ENCODE peak calls at places on chromosomes 5 and 9, in seven cellular contexts. T is Calu3, G is heart right ventricle, A is IMR-90, I is heart left ventricle, M is psoas muscle, C is GM23338. F is an unnamed sample.

GRCh38 chr5:143077453-143078103 is 307.4 kb downstream of the ARHGAP26 start:
- DNase-seq in I (no peak), T (no peak), A (no peak), M (no peak), G (no peak), C (no peak), F (no peak)

GRCh38 chr9:63817622-63818518 is 1467.1 kb downstream of the FOXD4L5 start:
- DNase-seq in I (peak), M (peak), T (peak), C (peak), A (peak), G (peak), F (peak)

GRCh38 chr5:56415356-56415765 is 182.2 kb upstream of the ANKRD55 start:
- DNase-seq in T (peak), C (no peak), G (no peak), A (peak), M (peak), I (peak), F (no peak)

GRCh38 chr9:128551652-128552152 is 685 bp upstream of the SPTAN1 start:
- DNase-seq in C (no peak), A (no peak), G (no peak), M (no peak), T (no peak), I (no peak), F (no peak)

GRCh38 chr5:180136661-180137381 is 65.3 kb upstream of the RNF130 start:
- DNase-seq in I (no peak), G (no peak), M (peak), C (no peak), A (no peak), T (no peak), F (peak)

GRCh38 chr5:168047043-168047668 is 244.3 kb upstream of the WWC1 start:
- DNase-seq in A (peak), C (peak), G (no peak), T (peak), M (no peak), I (no peak), F (peak)

GRCh38 chr5:67004730-67005350 is 191.8 kb downstream of the CD180 start:
- DNase-seq in C (peak), I (peak), G (no peak), T (no peak), A (no peak), M (no peak), F (no peak)

GRCh38 chr5:94830520-94830919 is 212.1 kb downstream of the SLF1 start:
- DNase-seq in G (no peak), T (no peak), M (no peak), A (no peak), C (peak), I (no peak), F (no peak)

GRCh38 chr9:101977614-101978210 is 239.3 kb upstream of the GRIN3A start:
- DNase-seq in G (no peak), I (no peak), A (peak), C (peak), M (no peak), T (no peak), F (no peak)

GRCh38 chr9:2601785-2602378 is 19.7 kb upstream of the VLDLR start:
- DNase-seq in I (no peak), C (no peak), M (no peak), A (no peak), T (no peak), G (no peak), F (no peak)

GRCh38 chr9:2597483-2597882 is 24.1 kb upstream of the VLDLR start:
- DNase-seq in C (no peak), M (no peak), A (peak), T (no peak), G (no peak), I (no peak), F (no peak)

GRCh38 chr9:2599896-2600295 is 21.7 kb upstream of the VLDLR start:
- DNase-seq in C (no peak), A (peak), G (no peak), M (no peak), T (no peak), I (no peak), F (no peak)

GRCh38 chr9:2602704-2603116 is 18.9 kb upstream of the VLDLR start:
- DNase-seq in I (no peak), C (no peak), T (no peak), A (peak), G (no peak), M (no peak), F (no peak)

GRCh38 chr9:2600307-2600706 is 21.3 kb upstream of the VLDLR start:
- DNase-seq in G (no peak), A (no peak), I (no peak), T (no peak), M (no peak), C (no peak), F (no peak)
- TF ChIP-seq CTCF in G (peak), A (no peak), I (peak), T (no peak), M (no peak), C (peak), F (no peak)

DNA sequence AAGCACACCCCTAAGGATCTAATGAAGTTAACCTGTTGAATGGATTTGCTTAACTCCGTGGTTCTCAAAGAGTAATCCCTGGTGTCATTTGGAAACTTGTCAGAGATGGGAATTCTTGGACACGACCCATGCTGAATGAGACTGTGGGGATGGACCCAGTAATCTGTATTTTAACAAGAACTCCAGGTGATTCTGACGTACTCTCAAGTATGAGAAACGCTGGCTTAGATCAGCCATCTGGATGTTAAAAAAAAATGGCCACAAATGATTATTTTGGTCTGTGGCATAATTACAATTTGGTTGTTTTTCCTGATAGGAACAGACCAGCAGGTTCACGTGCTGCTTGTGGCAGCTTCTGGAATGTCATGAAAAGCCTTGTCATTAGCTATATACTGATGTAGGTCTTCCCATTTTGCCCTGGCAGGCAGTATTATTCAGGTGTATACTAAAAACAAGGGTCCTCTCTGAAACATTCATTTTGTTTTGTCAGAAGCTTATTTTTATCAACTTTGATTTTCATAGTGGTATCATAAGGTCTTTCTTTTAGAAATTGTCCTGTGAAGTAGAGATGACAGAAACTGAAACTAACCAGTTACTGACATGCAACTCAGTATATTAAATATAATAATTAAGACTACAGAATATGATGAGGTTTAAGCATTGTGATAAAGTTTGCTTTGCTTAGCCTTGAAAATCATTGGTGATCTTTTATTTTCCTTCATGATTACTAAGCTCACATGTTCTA is 15.4 kb downstream of the CPEB4 start:
- DNase-seq in T (no peak), G (no peak), C (no peak), A (no peak), I (no peak), M (no peak), F (no peak)
- TF ChIP-seq CTCF in T (no peak), G (no peak), C (no peak), A (no peak), I (no peak), M (no peak), F (no peak)

GRCh38 chr5:72921886-72922285 is 34.0 kb upstream of the FCHO2 start:
- DNase-seq in C (no peak), A (no peak), I (no peak), M (no peak), G (no peak), T (no peak), F (no peak)

GRCh38 chr5:72925336-72926010 is 30.4 kb upstream of the FCHO2 start:
- DNase-seq in C (no peak), G (no peak), A (no peak), I (no peak), T (no peak), M (no peak), F (no peak)

GRCh38 chr5:72921103-72921502 is 34.7 kb upstream of the FCHO2 start:
- DNase-seq in M (no peak), I (no peak), A (no peak), C (no peak), G (no peak), T (no peak), F (no peak)

GRCh38 chr5:72917371-72917776 is 38.5 kb upstream of the FCHO2 start:
- DNase-seq in A (no peak), C (no peak), M (no peak), I (no peak), T (no peak), G (no peak), F (no peak)

GRCh38 chr5:72920690-72921089 is 35.2 kb upstream of the FCHO2 start:
- DNase-seq in C (peak), A (peak), G (no peak), M (no peak), T (no peak), I (no peak), F (no peak)
- TF ChIP-seq CTCF in C (no peak), A (peak), G (peak), M (peak), T (no peak), I (peak), F (no peak)

GRCh38 chr9:32427111-32427873 is 42.8 kb downstream of the ACO1 start:
- DNase-seq in G (no peak), C (no peak), M (no peak), T (peak), I (no peak), A (peak), F (no peak)

GRCh38 chr9:32434892-32435291 is 50.4 kb downstream of the ACO1 start:
- DNase-seq in A (peak), T (no peak), G (no peak), M (no peak), I (no peak), C (no peak), F (no peak)

GRCh38 chr9:32431196-32431595 is 46.8 kb downstream of the ACO1 start:
- DNase-seq in G (no peak), T (no peak), C (no peak), A (peak), M (no peak), I (no peak), F (no peak)

GRCh38 chr9:32430720-32431119 is 46.3 kb downstream of the ACO1 start:
- DNase-seq in I (no peak), G (no peak), A (peak), T (no peak), C (no peak), M (no peak), F (no peak)

GRCh38 chr9:32431940-32432555 is 47.6 kb downstream of the ACO1 start:
- DNase-seq in G (peak), A (peak), C (peak), T (peak), M (peak), I (peak), F (peak)
- TF ChIP-seq CTCF in G (peak), A (peak), C (peak), T (peak), M (peak), I (peak), F (peak)

DNA sequence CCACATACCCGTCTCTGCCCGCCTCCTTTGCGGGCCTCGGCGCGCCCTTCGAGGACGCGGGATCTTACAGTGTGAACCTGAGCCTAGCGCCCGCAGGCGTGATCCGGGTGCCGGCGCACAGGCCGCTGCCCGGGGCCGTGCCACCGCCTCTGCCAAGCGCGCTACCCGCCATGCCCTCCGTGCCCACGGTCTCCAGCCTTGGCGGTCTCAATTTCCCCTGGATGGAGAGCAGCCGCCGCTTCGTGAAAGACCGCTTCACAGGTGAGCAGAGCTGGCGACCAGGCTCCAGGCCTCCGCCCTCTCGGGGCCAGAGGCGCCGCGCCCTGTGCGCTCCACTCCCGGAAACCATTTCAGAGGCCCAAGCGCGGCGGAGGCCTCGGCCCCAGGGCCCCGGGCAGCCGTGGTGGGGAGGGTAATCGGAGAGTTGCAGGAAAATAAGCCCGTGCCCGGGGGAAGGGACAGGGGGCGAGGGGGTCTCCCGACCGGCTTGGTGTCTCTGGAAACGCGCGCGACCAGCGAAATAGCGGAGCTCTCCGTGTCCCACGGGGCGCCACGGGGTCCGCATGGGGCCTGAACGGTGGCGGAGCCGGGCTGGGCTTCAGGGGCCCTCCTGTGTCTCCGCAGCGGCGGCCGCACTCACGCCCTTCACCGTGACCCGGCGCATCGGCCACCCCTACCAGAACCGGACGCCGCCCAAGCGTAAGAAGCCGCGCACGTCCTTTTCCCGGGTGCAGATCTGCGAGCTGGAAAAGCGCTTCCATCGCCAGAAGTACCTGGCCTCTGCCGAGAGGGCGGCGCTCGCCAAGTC is 682 bp downstream of the TLX3 start:
- DNase-seq in I (no peak), A (no peak), G (no peak), C (no peak), M (peak), T (peak), F (peak)
- TF ChIP-seq CTCF in I (peak), A (peak), G (peak), C (peak), M (peak), T (peak), F (peak)

GRCh38 chr5:566636-567309 is 42.5 kb upstream of the SLC9A3 start:
- DNase-seq in T (no peak), G (no peak), M (no peak), C (no peak), A (no peak), I (no peak), F (no peak)

GRCh38 chr5:567664-568060 is 43.4 kb upstream of the SLC9A3 start:
- DNase-seq in G (no peak), T (no peak), C (no peak), A (no peak), M (no peak), I (no peak), F (no peak)

GRCh38 chr5:568809-569208 is 43.3 kb upstream of the CEP72 start:
- DNase-seq in I (no peak), A (no peak), T (no peak), M (peak), G (no peak), C (no peak), F (no peak)

GRCh38 chr5:568061-568781 is 43.9 kb upstream of the CEP72 start:
- DNase-seq in T (no peak), G (no peak), C (no peak), M (no peak), I (no peak), A (no peak), F (no peak)

DNA sequence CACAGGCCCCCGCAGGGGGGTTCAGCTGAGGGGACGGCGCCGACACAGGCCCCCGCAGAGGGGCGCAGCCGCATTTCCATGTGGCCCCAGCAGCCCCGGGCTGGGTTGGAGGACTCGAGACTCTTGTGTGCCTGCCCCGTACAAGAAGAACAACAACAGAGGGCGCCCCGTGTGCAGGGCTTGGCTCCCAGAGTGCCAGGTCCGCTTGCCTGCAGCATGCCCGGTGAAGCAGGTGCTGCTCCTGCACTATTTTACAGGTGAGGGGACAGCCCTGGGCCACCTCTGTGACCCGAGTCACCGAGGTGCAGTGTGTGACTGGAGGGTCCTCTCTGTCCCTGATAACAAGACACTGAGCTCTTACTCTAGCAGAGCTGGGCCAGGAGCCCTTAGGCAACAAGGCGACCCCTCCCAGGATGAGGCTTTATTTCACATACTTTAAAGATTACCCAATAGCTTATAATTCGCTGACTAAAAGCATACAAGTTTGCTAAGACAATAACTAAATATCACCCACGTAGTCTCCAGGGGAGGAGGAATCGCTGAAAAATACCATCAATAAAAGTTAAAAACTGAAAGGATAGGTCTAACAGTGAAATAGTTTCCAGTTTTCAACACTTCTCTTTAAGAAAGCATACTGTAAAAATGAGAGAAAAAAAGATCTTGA is 41.7 kb upstream of the SLC9A3 start:
- DNase-seq in I (no peak), A (peak), C (peak), G (no peak), M (no peak), T (no peak), F (no peak)
- TF ChIP-seq CTCF in I (no peak), A (no peak), C (peak), G (no peak), M (no peak), T (no peak), F (no peak)

F was measured in glutamatergic neuron.